ENCODE peak calls at places on chromosomes 4 and X, in six cellular contexts. H, X, N, O, B and E are unnamed samples.

GRCh38 chr4:21765810-21766407 is 182.7 kb downstream of the KCNIP4 start:
- DNase-seq in H (peak), X (no peak), N (no peak), O (peak), B (peak), E (peak)

GRCh38 chrX:576904-577303 is 53.7 kb upstream of the SHOX start:
- DNase-seq in H (no peak), X (no peak), N (no peak), O (no peak), B (no peak), E (no peak)

GRCh38 chr4:122706511-122706910 is 26.0 kb upstream of the BBS12 start:
- DNase-seq in H (no peak), X (no peak), N (no peak), O (no peak), B (no peak), E (no peak)

GRCh38 chr4:123444298-123444731 is 47.7 kb downstream of the SPRY1 start:
- DNase-seq in H (peak), X (no peak), N (no peak), O (peak), B (peak), E (peak)

GRCh38 chr4:7256989-7257810 is 64.9 kb downstream of the SORCS2 start:
- DNase-seq in H (no peak), X (no peak), N (no peak), O (peak), B (peak), E (peak)

GRCh38 chr4:168731006-168731636 is 234.3 kb downstream of the PALLD start:
- DNase-seq in H (peak), X (no peak), N (no peak), O (no peak), B (no peak), E (no peak)

GRCh38 chr4:991451-992296 is 1.5 kb downstream of the SLC26A1 start:
- DNase-seq in H (no peak), X (no peak), N (no peak), O (no peak), B (no peak), E (no peak)

GRCh38 chr4:151322565-151322964 is 2.8 kb downstream of the SH3D19 start:
- DNase-seq in H (no peak), X (no peak), N (no peak), O (no peak), B (no peak), E (no peak)

GRCh38 chr4:177785000-177785399 is 342.8 kb upstream of the AGA start:
- DNase-seq in H (no peak), X (no peak), N (no peak), O (no peak), B (no peak), E (no peak)

GRCh38 chr4:147418206-147418605 is 62.7 kb upstream of the EDNRA start:
- DNase-seq in H (no peak), X (no peak), N (no peak), O (no peak), B (no peak), E (no peak)

GRCh38 chr4:117157360-117157759 is 72.0 kb upstream of the TRAM1L1 start:
- DNase-seq in H (no peak), X (no peak), N (no peak), O (no peak), B (no peak), E (no peak)

GRCh38 chrX:80765226-80765625 is 44.5 kb downstream of the BRWD3 start:
- DNase-seq in H (peak), X (no peak), N (no peak), O (no peak), B (no peak), E (no peak)

GRCh38 chr4:89939994-89940393 is 45.3 kb downstream of the MMRN1 start:
- DNase-seq in H (no peak), X (no peak), N (no peak), O (peak), B (no peak), E (peak)

GRCh38 chr4:119726505-119726904 is 97.9 kb upstream of the PDE5A start:
- DNase-seq in H (peak), X (no peak), N (no peak), O (no peak), B (no peak), E (no peak)

GRCh38 chr4:182074842-182075241 is 168.4 kb upstream of the TENM3 start:
- DNase-seq in H (no peak), X (no peak), N (no peak), O (no peak), B (no peak), E (no peak)

GRCh38 chr4:151641167-151641566 is 119.6 kb downstream of the GATB start:
- DNase-seq in H (peak), X (no peak), N (no peak), O (no peak), B (no peak), E (no peak)

GRCh38 chr4:41141910-41142309 is 72.4 kb downstream of the APBB2 start:
- DNase-seq in H (peak), X (no peak), N (no peak), O (no peak), B (no peak), E (no peak)

GRCh38 chr4:5863461-5864113 is 29.3 kb downstream of the CRMP1 start:
- DNase-seq in H (peak), X (no peak), N (no peak), O (no peak), B (no peak), E (no peak)

GRCh38 chr4:156723951-156724668 is 247.5 kb downstream of the PDGFC start:
- DNase-seq in H (no peak), X (no peak), N (no peak), O (peak), B (peak), E (no peak)

GRCh38 chrX:116317409-116317808 is 119.0 kb upstream of the SLC6A14 start:
- DNase-seq in H (no peak), X (no peak), N (no peak), O (peak), B (no peak), E (peak)

GRCh38 chr4:11632488-11632887 is 203.8 kb upstream of the HS3ST1 start:
- DNase-seq in H (no peak), X (no peak), N (no peak), O (no peak), B (no peak), E (no peak)

GRCh38 chr4:176193898-176194297 is 1.5 kb downstream of the SPATA4 start:
- DNase-seq in H (peak), X (no peak), N (no peak), O (no peak), B (no peak), E (no peak)

GRCh38 chr4:187999406-187999932 is 3.9 kb downstream of the ZFP42 start:
- DNase-seq in H (peak), X (no peak), N (no peak), O (no peak), B (no peak), E (no peak)

GRCh38 chr4:187995322-187996207 is at the start of gene ZFP42:
- DNase-seq in H (no peak), X (no peak), N (no peak), O (no peak), B (peak), E (no peak)

GRCh38 chr4:187996502-187997177 is 1.1 kb downstream of the ZFP42 start:
- DNase-seq in H (no peak), X (no peak), N (no peak), O (no peak), B (no peak), E (no peak)

GRCh38 chr4:187992971-187993370 is 2.6 kb upstream of the ZFP42 start:
- DNase-seq in H (no peak), X (no peak), N (no peak), O (no peak), B (no peak), E (no peak)

GRCh38 chr4:187993827-187994226 is 1.7 kb upstream of the ZFP42 start:
- DNase-seq in H (peak), X (no peak), N (no peak), O (no peak), B (no peak), E (peak)
- TF ChIP-seq CTCF in H (peak), X (no peak), N (no peak), O (no peak), B (no peak), E (no peak)

GRCh38 chr4:81565137-81565870 is 93.6 kb upstream of the RASGEF1B start:
- DNase-seq in H (no peak), X (no peak), N (peak), O (peak), B (peak), E (peak)
- TF ChIP-seq POLR2A in H (no peak), X (peak), N (no peak), O (no peak), B (peak), E (no peak)

DNA sequence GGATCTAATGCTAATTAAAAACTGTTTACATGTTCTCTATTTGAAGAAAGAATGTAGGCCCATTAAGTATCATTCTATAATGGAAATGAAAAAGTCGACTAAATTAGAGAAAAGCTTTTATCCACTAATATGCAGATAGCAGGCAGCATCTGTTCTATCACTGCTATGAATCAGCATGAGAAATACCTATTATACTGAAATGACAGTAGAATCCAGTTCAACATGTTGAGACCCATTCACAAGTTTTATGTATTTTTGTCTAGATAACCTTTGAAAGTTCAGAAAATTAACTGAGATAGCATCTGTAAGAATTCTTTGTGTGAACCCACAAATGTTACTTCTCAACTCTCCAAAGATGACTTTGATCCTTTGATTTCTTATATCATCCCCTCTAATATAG is 1254.4 kb upstream of the ADGRL3 start:
- DNase-seq in H (no peak), X (no peak), N (no peak), O (no peak), B (no peak), E (no peak)
- H3K4me3 ChIP-seq in H (no peak), X (no peak), N (no peak), O (no peak), B (no peak), E (no peak)

DNA sequence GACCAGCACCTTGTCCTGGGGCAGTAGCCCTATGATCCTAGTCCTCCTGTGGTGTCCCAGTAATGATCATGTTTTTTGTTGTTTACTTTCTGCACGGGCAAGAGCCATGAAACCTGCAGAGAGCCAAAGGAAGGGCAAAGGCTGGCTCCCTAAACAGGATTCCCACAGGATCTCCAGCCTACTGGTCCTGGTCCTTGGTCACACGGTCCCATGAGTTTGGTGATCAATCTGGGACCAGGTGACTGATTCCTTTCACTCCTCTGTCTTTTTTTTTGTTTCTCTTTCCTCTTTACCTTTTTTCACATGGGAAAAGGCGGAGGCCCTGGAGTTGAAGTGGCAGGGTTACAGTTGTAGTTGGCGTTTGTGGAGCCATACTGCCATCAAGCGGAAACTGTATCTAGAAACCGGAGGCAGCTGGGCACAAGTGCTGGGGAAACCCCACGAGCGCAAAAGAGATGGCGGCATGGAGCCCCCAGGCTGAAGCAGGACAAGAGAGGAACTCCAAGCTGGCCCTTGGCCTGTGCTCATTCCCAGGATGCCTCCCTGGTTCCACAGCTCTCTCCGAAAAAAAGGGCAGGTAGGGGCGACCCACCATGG is 34.6 kb downstream of the NBDY start:
- DNase-seq in H (peak), X (no peak), N (peak), O (peak), B (peak), E (no peak)
- TF ChIP-seq CTCF in H (peak), X (peak), N (no peak), O (peak), B (no peak), E (no peak)

GRCh38 chrX:74535211-74535621 is 79.2 kb downstream of the RLIM start:
- DNase-seq in H (peak), X (no peak), N (no peak), O (peak), B (peak), E (peak)

GRCh38 chrX:74537011-74537390 is 77.4 kb downstream of the RLIM start:
- DNase-seq in H (peak), X (no peak), N (no peak), O (no peak), B (no peak), E (peak)

GRCh38 chrX:74536142-74537010 is 78.0 kb downstream of the RLIM start:
- DNase-seq in H (peak), X (peak), N (peak), O (peak), B (peak), E (peak)

GRCh38 chrX:74534569-74535038 is 79.8 kb downstream of the RLIM start:
- DNase-seq in H (peak), X (no peak), N (no peak), O (no peak), B (no peak), E (no peak)

DNA sequence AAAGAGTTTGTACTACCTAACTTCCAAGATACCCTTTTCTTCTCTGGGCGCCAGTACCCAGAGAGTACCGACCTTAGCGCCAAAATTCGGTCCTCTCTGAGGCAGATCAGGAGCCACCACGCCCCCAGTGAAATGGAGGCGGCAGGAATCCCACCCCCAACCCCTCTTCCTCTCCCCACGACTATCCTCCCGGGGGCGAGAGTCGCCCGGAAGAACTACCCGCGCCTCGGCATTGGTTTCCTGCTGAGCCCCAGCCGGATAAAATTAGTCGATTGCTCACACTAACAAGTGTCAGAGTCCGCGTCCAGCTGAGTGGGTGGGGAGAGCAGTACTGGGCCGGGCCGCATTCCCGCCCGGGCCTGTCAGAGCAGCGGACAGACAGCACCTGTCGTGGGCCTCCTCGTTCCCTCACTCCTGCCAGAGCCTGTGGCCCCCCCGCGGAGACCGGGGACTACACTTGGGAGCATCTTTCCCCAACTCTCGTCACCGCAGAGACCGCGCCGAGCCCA is 78.7 kb downstream of the RLIM start:
- DNase-seq in H (peak), X (no peak), N (peak), O (peak), B (peak), E (peak)
- TF ChIP-seq POLR2A in H (no peak), X (no peak), N (no peak), O (no peak), B (peak), E (no peak)

DNA sequence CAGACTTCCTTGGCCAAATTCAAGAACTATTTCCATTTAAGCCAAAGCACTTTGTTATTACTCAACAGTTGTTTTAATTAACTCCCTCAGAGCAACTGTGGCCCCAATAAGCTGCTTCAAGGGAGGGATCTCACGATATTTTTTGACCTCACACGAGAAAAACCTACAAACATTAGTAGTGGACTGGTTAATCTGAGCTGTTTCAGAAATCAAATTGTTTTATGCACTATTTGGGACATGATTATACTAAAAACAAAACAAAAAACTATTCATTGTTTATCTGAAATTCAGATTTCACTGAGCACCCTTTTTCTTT is 74.3 kb downstream of the DCHS2 start:
- DNase-seq in H (no peak), X (no peak), N (no peak), O (no peak), B (no peak), E (no peak)
- H3K4me3 ChIP-seq in H (no peak), X (peak), N (no peak), O (no peak), B (no peak), E (peak)

GRCh38 chrX:78019586-78020483 is 50.4 kb upstream of the PGAM4 start:
- DNase-seq in H (no peak), X (no peak), N (no peak), O (peak), B (no peak), E (no peak)

GRCh38 chrX:78027798-78028197 is 58.4 kb upstream of the PGAM4 start:
- DNase-seq in H (no peak), X (no peak), N (no peak), O (no peak), B (no peak), E (no peak)

GRCh38 chrX:78029663-78030062 is 60.2 kb upstream of the PGAM4 start:
- DNase-seq in H (peak), X (no peak), N (no peak), O (peak), B (peak), E (peak)

GRCh38 chrX:78024349-78025108 is 55.1 kb upstream of the PGAM4 start:
- DNase-seq in H (peak), X (no peak), N (no peak), O (peak), B (peak), E (no peak)
- TF ChIP-seq CTCF in H (peak), X (peak), N (no peak), O (peak), B (peak), E (no peak)

DNA sequence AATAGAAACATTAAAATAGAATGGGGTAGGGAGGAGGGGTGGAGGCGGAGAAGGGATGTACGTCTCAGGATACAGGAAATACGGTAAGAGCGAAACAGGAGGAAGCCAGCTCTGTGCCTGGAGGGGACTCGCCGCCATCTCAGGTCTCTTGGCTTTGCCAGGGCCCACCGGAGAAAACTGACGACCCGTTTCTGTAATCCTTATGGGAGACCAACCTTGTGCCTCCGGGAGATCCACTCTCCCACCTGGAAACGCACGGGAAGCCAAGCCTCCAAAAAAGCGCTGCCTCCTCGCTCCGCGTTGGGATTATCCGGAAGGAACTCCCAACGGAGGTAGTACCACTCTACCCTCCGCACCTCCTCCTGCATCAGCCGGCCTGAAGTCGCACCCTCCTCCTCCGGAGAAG is at the start of gene NBDY:
- DNase-seq in H (peak), X (no peak), N (peak), O (peak), B (peak), E (peak)
- TF ChIP-seq POLR2A in H (peak), X (peak), N (no peak), O (no peak), B (no peak), E (no peak)

GRCh38 chr4:128654465-128654864 is 155.0 kb upstream of the JADE1 start:
- DNase-seq in H (no peak), X (no peak), N (no peak), O (no peak), B (no peak), E (no peak)
- H3K4me3 ChIP-seq in H (no peak), X (peak), N (no peak), O (no peak), B (no peak), E (no peak)

GRCh38 chrX:132592880-132593279 is 104.0 kb upstream of the MBNL3 start:
- DNase-seq in H (no peak), X (no peak), N (no peak), O (peak), B (no peak), E (peak)
- TF ChIP-seq CTCF in H (no peak), X (peak), N (no peak), O (peak), B (no peak), E (no peak)